ENCODE peak calls at places on chromosomes 16 and 17, in ten cellular contexts. L, G, W, N, E, A, D, Q, T and Y are unnamed samples.

GRCh38 chr16:48276102-48276501 is 28.8 kb upstream of the ABCC11 start:
- DNase-seq in L (peak; percentile 86), G (no peak), W (peak; percentile 24), N (no peak), E (no peak), A (no peak), D (no peak), Q (peak; percentile 45), T (no peak), Y (peak; percentile 27)

GRCh38 chr16:23132921-23133532 is 16.2 kb downstream of the USP31 start:
- DNase-seq in L (peak; percentile 66), G (no peak), W (no peak), N (no peak), E (no peak), A (no peak), D (no peak), Q (no peak), T (no peak), Y (no peak)

GRCh38 chr16:86756882-86757703 is 178.7 kb downstream of the FOXL1 start:
- DNase-seq in L (peak; percentile 44), G (no peak), W (no peak), N (no peak), E (no peak), A (no peak), D (no peak), Q (no peak), T (no peak), Y (no peak)

GRCh38 chr17:8138672-8139371 is 13.4 kb downstream of the PER1 start:
- DNase-seq in L (peak; percentile 98), G (peak; percentile 98), W (peak; percentile 95), N (peak; percentile 95), E (peak; percentile 88), A (peak; percentile 93), D (peak; percentile 92), Q (peak; percentile 98), T (peak; percentile 98), Y (peak; percentile 100)

GRCh38 chr16:56321159-56321558 is 104.2 kb downstream of the AMFR start:
- DNase-seq in L (no peak), G (no peak), W (no peak), N (no peak), E (no peak), A (no peak), D (no peak), Q (no peak), T (no peak), Y (no peak)

GRCh38 chr16:85453179-85453678 is 159.9 kb upstream of the GSE1 start:
- DNase-seq in L (no peak), G (no peak), W (no peak), N (no peak), E (no peak), A (no peak), D (no peak), Q (no peak), T (no peak), Y (no peak)

GRCh38 chr16:68319185-68319908 is 8.5 kb downstream of the PRMT7 start:
- DNase-seq in L (no peak), G (no peak), W (no peak), N (no peak), E (no peak), A (no peak), D (no peak), Q (peak; percentile 67), T (no peak), Y (no peak)

GRCh38 chr16:57194512-57194911 is 8.4 kb downstream of the RSPRY1 start:
- DNase-seq in L (peak; percentile 89), G (peak; percentile 91), W (peak; percentile 71), N (no peak), E (no peak), A (no peak), D (peak; percentile 91), Q (peak; percentile 92), T (no peak), Y (peak; percentile 50)

GRCh38 chr17:62919388-62919787 is 46.6 kb upstream of the TANC2 start:
- DNase-seq in L (peak; percentile 76), G (peak; percentile 30), W (no peak), N (peak; percentile 28), E (no peak), A (no peak), D (no peak), Q (peak; percentile 82), T (no peak), Y (no peak)

GRCh38 chr17:77372444-77373297 is 231.9 kb downstream of the SEC14L1 start:
- DNase-seq in L (peak; percentile 53), G (peak; percentile 84), W (peak; percentile 69), N (peak; percentile 96), E (peak; percentile 75), A (peak; percentile 56), D (no peak), Q (peak; percentile 76), T (peak; percentile 67), Y (peak; percentile 66)

GRCh38 chr17:58344047-58344790 is 7.8 kb downstream of the SUPT4H1 start:
- DNase-seq in L (peak; percentile 5), G (peak; percentile 29), W (no peak), N (no peak), E (no peak), A (no peak), D (no peak), Q (peak; percentile 67), T (peak; percentile 77), Y (peak; percentile 25)

GRCh38 chr16:53282975-53283946 is 151.0 kb upstream of the RBL2 start:
- DNase-seq in L (peak; percentile 74), G (peak; percentile 63), W (peak; percentile 4), N (peak; percentile 10), E (peak; percentile 9), A (no peak), D (peak; percentile 53), Q (peak; percentile 59), T (peak; percentile 6), Y (peak; percentile 61)

GRCh38 chr17:68074279-68074678 is 38.7 kb downstream of the KPNA2 start:
- DNase-seq in L (no peak), G (no peak), W (no peak), N (no peak), E (no peak), A (no peak), D (no peak), Q (no peak), T (no peak), Y (no peak)

GRCh38 chr16:87723224-87723619 is 42.6 kb downstream of the KLHDC4 start:
- DNase-seq in L (peak; percentile 88), G (peak; percentile 77), W (peak; percentile 84), N (peak; percentile 71), E (no peak), A (peak; percentile 29), D (no peak), Q (peak; percentile 97), T (no peak), Y (peak; percentile 63)

GRCh38 chr17:54969658-54970572 is 1.4 kb downstream of the STXBP4 start:
- DNase-seq in L (peak; percentile 4), G (no peak), W (no peak), N (no peak), E (no peak), A (no peak), D (no peak), Q (peak; percentile 33), T (no peak), Y (no peak)

GRCh38 chr16:24701521-24701951 is 27.9 kb upstream of the TNRC6A start:
- DNase-seq in L (peak; percentile 67), G (peak; percentile 59), W (no peak), N (no peak), E (no peak), A (peak; percentile 80), D (peak; percentile 77), Q (peak; percentile 54), T (no peak), Y (no peak)

GRCh38 chr16:84084570-84085270 is 32.0 kb downstream of the MBTPS1 start:
- DNase-seq in L (peak; percentile 66), G (peak; percentile 72), W (peak; percentile 10), N (peak; percentile 78), E (peak; percentile 84), A (peak; percentile 69), D (peak; percentile 45), Q (peak; percentile 75), T (peak; percentile 70), Y (peak; percentile 71)

GRCh38 chr17:49861150-49861884 is 13.4 kb upstream of the TAC4 start:
- DNase-seq in L (peak; percentile 30), G (peak; percentile 49), W (no peak), N (peak; percentile 81), E (peak; percentile 75), A (no peak), D (peak; percentile 65), Q (peak; percentile 68), T (peak; percentile 66), Y (peak; percentile 90)

GRCh38 chr16:89499767-89500166 is 8.4 kb upstream of the SPG7 start:
- DNase-seq in L (no peak), G (no peak), W (no peak), N (no peak), E (no peak), A (no peak), D (no peak), Q (no peak), T (no peak), Y (no peak)

GRCh38 chr16:27436921-27437650 is 35.1 kb downstream of the IL21R start:
- DNase-seq in L (no peak), G (no peak), W (no peak), N (no peak), E (no peak), A (no peak), D (no peak), Q (no peak), T (no peak), Y (no peak)

GRCh38 chr16:83624436-83625120 is 183.2 kb upstream of the HSBP1 start:
- DNase-seq in L (no peak), G (no peak), W (no peak), N (no peak), E (no peak), A (no peak), D (no peak), Q (no peak), T (no peak), Y (no peak)

GRCh38 chr16:8869212-8869987 is 594 bp upstream of the CARHSP1 start:
- DNase-seq in L (no peak), G (no peak), W (no peak), N (no peak), E (peak; percentile 42), A (no peak), D (no peak), Q (no peak), T (peak; percentile 66), Y (no peak)

GRCh38 chr17:51052235-51052634 is 68.4 kb downstream of the SPAG9 start:
- DNase-seq in L (no peak), G (no peak), W (no peak), N (no peak), E (no peak), A (no peak), D (no peak), Q (no peak), T (no peak), Y (no peak)

GRCh38 chr17:79490530-79490929 is 120.3 kb downstream of the RBFOX3 start:
- DNase-seq in L (no peak), G (no peak), W (no peak), N (no peak), E (no peak), A (no peak), D (no peak), Q (no peak), T (no peak), Y (no peak)